ENCODE peak calls at places on chromosomes 16 and 17, in four cellular contexts. K, C, R and D are unnamed samples.
A peak's percentile ranks its signal among the peaks of the same experiment; 100 is the strongest.

GRCh38 chr16:49010396-49010795 is 271.2 kb downstream of the CBLN1 start:
- DNase-seq in K (no peak), C (no peak), R (no peak), D (peak; percentile 59)

GRCh38 chr16:5205394-5206040 is 107.9 kb upstream of the EEF2KMT start:
- DNase-seq in K (no peak), C (no peak), R (no peak), D (no peak)

GRCh38 chr17:66578781-66579489 is 256.0 kb upstream of the CACNG5 start:
- DNase-seq in K (no peak), C (no peak), R (no peak), D (no peak)

GRCh38 chr17:70378005-70378404 is 208.7 kb downstream of the KCNJ2 start:
- DNase-seq in K (no peak), C (no peak), R (no peak), D (no peak)

GRCh38 chr16:49023095-49023494 is 258.5 kb downstream of the CBLN1 start:
- DNase-seq in K (peak; percentile 31), C (no peak), R (no peak), D (peak; percentile 11)

GRCh38 chr17:65666869-65667268 is 105.4 kb upstream of the AXIN2 start:
- DNase-seq in K (no peak), C (no peak), R (no peak), D (no peak)

GRCh38 chr16:62276632-62277031 is 240.4 kb upstream of the CDH8 start:
- DNase-seq in K (no peak), C (no peak), R (no peak), D (no peak)

GRCh38 chr16:3655791-3656490 is 1.4 kb downstream of the DNASE1 start:
- DNase-seq in K (peak; percentile 72), C (no peak), R (peak; percentile 25), D (peak; percentile 26)

GRCh38 chr16:10988164-10988803 is 43.9 kb downstream of the CLEC16A start:
- DNase-seq in K (no peak), C (no peak), R (no peak), D (no peak)

GRCh38 chr17:19448341-19449268 is 37.6 kb downstream of the RNF112 start:
- DNase-seq in K (peak; percentile 54), C (peak; percentile 38), R (no peak), D (no peak)

GRCh38 chr17:45225051-45225700 is 3.5 kb downstream of the FMNL1 start:
- DNase-seq in K (no peak), C (no peak), R (peak; percentile 30), D (no peak)

GRCh38 chr16:63361032-63361624 is 1324.9 kb upstream of the CDH8 start:
- DNase-seq in K (peak; percentile 13), C (no peak), R (no peak), D (no peak)

GRCh38 chr16:88769617-88770458 is 15.2 kb downstream of the PIEZO1 start:
- DNase-seq in K (peak; percentile 76), C (no peak), R (no peak), D (no peak)

GRCh38 chr16:70380919-70381603 is 34.4 kb downstream of the DDX19A start:
- DNase-seq in K (peak; percentile 96), C (peak; percentile 89), R (peak; percentile 98), D (peak; percentile 97)

GRCh38 chr17:17511971-17512858 is 16.0 kb upstream of the RASD1 start:
- DNase-seq in K (peak; percentile 25), C (no peak), R (peak; percentile 28), D (no peak)

GRCh38 chr17:560379-560935 is 154.2 kb downstream of the VPS53 start:
- DNase-seq in K (no peak), C (no peak), R (no peak), D (no peak)

GRCh38 chr17:72142614-72143013 is 21.8 kb downstream of the SOX9 start:
- DNase-seq in K (no peak), C (no peak), R (no peak), D (no peak)

DNA sequence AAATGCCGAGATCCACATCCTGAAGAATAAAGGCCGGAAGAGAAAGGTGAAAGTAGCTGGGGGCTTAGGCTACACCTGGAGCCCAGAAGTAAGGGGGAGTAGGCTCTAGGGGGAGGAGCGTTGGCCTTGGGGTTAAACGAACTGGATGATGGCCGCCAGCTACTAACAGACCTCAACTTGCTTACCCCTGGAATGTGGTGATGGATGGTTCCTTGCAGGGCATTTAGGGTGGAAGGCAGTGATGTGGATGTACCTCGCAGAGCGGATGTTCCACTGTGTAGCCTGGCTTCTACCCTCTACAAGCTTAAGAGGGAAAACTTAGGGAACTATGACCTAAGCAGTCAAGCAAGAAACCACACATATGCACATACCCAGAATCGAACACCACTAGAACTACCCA is 2.3 kb upstream of the MAZ start:
- DNase-seq in K (no peak), C (no peak), R (no peak), D (no peak)
- H3K27ac ChIP-seq in K (peak overlapping the region; percentile 99), C (peak overlapping the region; percentile 22), R (peak overlapping the region; percentile 99), D (peak overlapping the region; percentile 95)

DNA sequence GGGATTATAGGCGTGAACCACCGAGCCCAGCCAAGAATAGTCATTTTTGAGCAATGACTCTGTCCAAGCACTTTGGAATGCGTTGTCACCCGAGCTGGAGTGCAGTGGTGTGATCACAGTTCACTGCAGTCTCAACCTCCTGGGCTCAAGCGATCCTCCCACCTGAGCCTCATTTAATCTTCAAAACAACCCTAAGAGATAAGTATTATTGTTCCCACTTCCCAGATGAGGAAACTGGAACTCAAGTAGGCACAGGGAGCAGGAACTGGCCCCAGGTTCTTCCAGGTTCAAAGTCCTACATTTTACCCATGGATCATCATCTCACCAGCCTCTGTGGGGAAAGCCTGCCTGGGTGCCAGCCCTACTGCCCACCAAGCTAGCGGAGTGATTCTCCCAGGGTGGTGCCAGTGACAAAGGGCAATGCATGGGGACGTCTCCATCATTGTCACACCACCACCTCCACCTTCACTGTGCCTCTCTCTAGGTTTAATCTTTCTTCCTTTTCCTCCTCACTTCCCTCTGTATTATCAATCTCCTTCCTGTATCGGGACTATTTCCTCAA is 11.3 kb upstream of the RNF157 start:
- DNase-seq in K (no peak), C (no peak), R (no peak), D (no peak)
- H3K27ac ChIP-seq in K (peak overlapping the region; percentile 81), C (no peak overlapping the region), R (peak overlapping the region; percentile 58), D (peak overlapping the region; percentile 80)

GRCh38 chr17:80286638-80286960 is 25.9 kb downstream of the RNF213 start:
- DNase-seq in K (no peak), C (no peak), R (no peak), D (no peak)

GRCh38 chr17:80285237-80285920 is 24.7 kb downstream of the RNF213 start:
- DNase-seq in K (no peak), C (no peak), R (no peak), D (no peak)

GRCh38 chr17:80287038-80287437 is 26.4 kb downstream of the RNF213 start:
- DNase-seq in K (no peak), C (no peak), R (no peak), D (no peak)

GRCh38 chr17:80283116-80283852 is 22.6 kb downstream of the RNF213 start:
- DNase-seq in K (no peak), C (no peak), R (no peak), D (no peak)

GRCh38 chr17:80284631-80285030 is 24.0 kb downstream of the RNF213 start:
- DNase-seq in K (no peak), C (no peak), R (no peak), D (no peak)
- H3K27ac ChIP-seq in K (no peak overlapping the region), C (no peak overlapping the region), R (no peak overlapping the region), D (no peak overlapping the region)

GRCh38 chr17:13593757-13594156 is 8.0 kb downstream of the HS3ST3A1 start:
- DNase-seq in K (no peak), C (no peak), R (no peak), D (no peak)

GRCh38 chr17:13593021-13593751 is 8.5 kb downstream of the HS3ST3A1 start:
- DNase-seq in K (no peak), C (no peak), R (no peak), D (no peak)

GRCh38 chr17:13596241-13596941 is 5.3 kb downstream of the HS3ST3A1 start:
- DNase-seq in K (no peak), C (no peak), R (no peak), D (no peak)

GRCh38 chr17:13594310-13594709 is 7.4 kb downstream of the HS3ST3A1 start:
- DNase-seq in K (no peak), C (no peak), R (no peak), D (no peak)

GRCh38 chr17:13594762-13595697 is 6.7 kb downstream of the HS3ST3A1 start:
- DNase-seq in K (peak; percentile 75), C (peak; percentile 7), R (peak; percentile 55), D (no peak)
- H3K27ac ChIP-seq in K (no peak overlapping the region), C (no peak overlapping the region), R (no peak overlapping the region), D (no peak overlapping the region)

GRCh38 chr17:40448639-40449261 is 5.5 kb downstream of the IGFBP4 start:
- DNase-seq in K (peak; percentile 75), C (no peak), R (no peak), D (no peak)

GRCh38 chr17:40445769-40446468 is 2.7 kb downstream of the IGFBP4 start:
- DNase-seq in K (no peak), C (no peak), R (no peak), D (no peak)

GRCh38 chr17:40443988-40444899 is 994 bp downstream of the IGFBP4 start:
- DNase-seq in K (no peak), C (no peak), R (no peak), D (no peak)

GRCh38 chr17:40448213-40448638 is 5.0 kb downstream of the IGFBP4 start:
- DNase-seq in K (peak; percentile 51), C (no peak), R (peak; percentile 56), D (no peak)

GRCh38 chr17:40447148-40447644 is 3.9 kb downstream of the IGFBP4 start:
- DNase-seq in K (no peak), C (no peak), R (peak; percentile 59), D (no peak)
- H3K27ac ChIP-seq in K (peak overlapping the region; percentile 71), C (peak overlapping the region; percentile 72), R (peak overlapping the region; percentile 97), D (peak overlapping the region; percentile 83)

GRCh38 chr17:82035488-82035887 is 2.0 kb downstream of the DCXR start:
- DNase-seq in K (no peak), C (no peak), R (no peak), D (no peak)

GRCh38 chr17:82031885-82032627 is 578 bp downstream of the RAC3 start:
- DNase-seq in K (peak; percentile 57), C (no peak), R (no peak), D (no peak)

GRCh38 chr17:82031303-82031884 is at the start of gene RAC3:
- DNase-seq in K (no peak), C (no peak), R (no peak), D (no peak)

GRCh38 chr17:82034371-82035011 is 3.0 kb downstream of the DCXR start:
- DNase-seq in K (no peak), C (no peak), R (no peak), D (no peak)

GRCh38 chr17:82033359-82034085 is 2.0 kb downstream of the RAC3 start:
- DNase-seq in K (no peak), C (no peak), R (no peak), D (no peak)
- H3K27ac ChIP-seq in K (no peak overlapping the region), C (no peak overlapping the region), R (no peak overlapping the region), D (no peak overlapping the region)

DNA sequence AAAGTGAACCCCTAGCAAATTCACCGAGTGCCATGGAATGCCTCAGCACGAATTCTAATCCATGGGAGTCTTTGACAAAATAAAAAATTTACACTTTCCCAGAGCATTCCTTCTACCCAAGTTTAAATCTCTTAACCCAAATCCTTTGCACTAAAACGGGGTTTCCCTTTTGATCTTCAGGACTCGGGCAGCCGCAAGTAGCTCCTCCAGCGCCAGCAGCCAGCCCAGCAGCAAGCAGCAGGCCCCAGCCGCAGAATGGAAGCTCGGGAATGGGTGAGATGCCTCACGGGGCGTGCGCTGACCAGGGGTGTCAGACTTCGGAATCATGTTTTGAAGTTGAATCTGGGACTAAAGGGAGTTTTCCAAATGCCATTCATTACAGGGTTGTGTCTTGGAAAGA is 42.4 kb downstream of the RPA1 start:
- DNase-seq in K (no peak), C (no peak), R (no peak), D (no peak)
- H3K27ac ChIP-seq in K (no peak overlapping the region), C (no peak overlapping the region), R (no peak overlapping the region), D (no peak overlapping the region)